ENCODE peak calls at places on chromosomes 5 and 9, in five cellular contexts. B is epithelial cell of esophagus, Y is fibroblast of lung, W is PC-3, H is AG09309. R is an unnamed sample.
A peak's percentile ranks its signal among the peaks of the same experiment; 100 is the strongest.

GRCh38 chr9:116377179-116377790 is 223.7 kb downstream of the PAPPA start:
- DNase-seq in B (peak; percentile 79), H (no peak), W (peak; percentile 65), Y (peak; percentile 69), R (peak; percentile 61)

GRCh38 chr5:161663431-161663830 is 22.1 kb upstream of the GABRA6 start:
- DNase-seq in Y (no peak), H (no peak), W (no peak), B (no peak), R (no peak)

GRCh38 chr5:80172067-80172690 is 83.7 kb downstream of the SERINC5 start:
- DNase-seq in H (no peak), Y (no peak), W (no peak), B (no peak), R (no peak)

GRCh38 chr5:78360674-78361225 is 333 bp downstream of the SCAMP1 start:
- DNase-seq in H (no peak), W (no peak), B (no peak), Y (no peak), R (no peak)

GRCh38 chr5:69414885-69415583 is at the start of gene MARVELD2:
- DNase-seq in B (peak; percentile 94), Y (peak; percentile 60), H (no peak), W (peak; percentile 90), R (peak; percentile 26)

GRCh38 chr9:136570191-136570845 is 24.5 kb upstream of the NOTCH1 start:
- DNase-seq in B (no peak), Y (no peak), H (no peak), W (no peak), R (no peak)

GRCh38 chr9:110691002-110691549 is 22.5 kb downstream of the MUSK start:
- DNase-seq in H (no peak), B (peak; percentile 41), W (peak; percentile 27), Y (peak; percentile 27), R (no peak)

GRCh38 chr5:172443441-172444109 is 10.8 kb downstream of the SH3PXD2B start:
- DNase-seq in H (peak; percentile 92), W (peak; percentile 95), B (peak; percentile 90), Y (peak; percentile 93), R (peak; percentile 84)

GRCh38 chr5:32390819-32391591 is 53.5 kb downstream of the ZFR start:
- DNase-seq in B (peak; percentile 65), W (no peak), Y (peak; percentile 94), H (peak; percentile 82), R (peak; percentile 41)

GRCh38 chr9:102445181-102445747 is 549.9 kb upstream of the CYLC2 start:
- DNase-seq in W (no peak), B (no peak), Y (no peak), H (no peak), R (no peak)

GRCh38 chr9:14027114-14027812 is 286.7 kb downstream of the NFIB start:
- DNase-seq in Y (no peak), W (peak; percentile 49), B (peak; percentile 18), H (no peak), R (no peak)

GRCh38 chr5:9479361-9479760 is 66.5 kb downstream of the SEMA5A start:
- DNase-seq in H (peak; percentile 89), B (peak; percentile 58), W (no peak), Y (no peak), R (no peak)

GRCh38 chr5:3512291-3512690 is 83.3 kb upstream of the IRX1 start:
- DNase-seq in H (no peak), B (no peak), Y (no peak), W (no peak), R (no peak)

GRCh38 chr5:172887735-172888134 is 53.7 kb downstream of the ERGIC1 start:
- DNase-seq in H (no peak), B (no peak), Y (peak; percentile 82), W (no peak), R (no peak)

GRCh38 chr9:95506692-95507455 is 9.9 kb downstream of the PTCH1 start:
- DNase-seq in Y (peak; percentile 61), B (peak; percentile 75), W (peak; percentile 25), H (no peak), R (no peak)
- TF ChIP-seq CTCF in Y (no peak), B (peak; percentile 5), W (no peak), H (no peak), R (no peak)

DNA sequence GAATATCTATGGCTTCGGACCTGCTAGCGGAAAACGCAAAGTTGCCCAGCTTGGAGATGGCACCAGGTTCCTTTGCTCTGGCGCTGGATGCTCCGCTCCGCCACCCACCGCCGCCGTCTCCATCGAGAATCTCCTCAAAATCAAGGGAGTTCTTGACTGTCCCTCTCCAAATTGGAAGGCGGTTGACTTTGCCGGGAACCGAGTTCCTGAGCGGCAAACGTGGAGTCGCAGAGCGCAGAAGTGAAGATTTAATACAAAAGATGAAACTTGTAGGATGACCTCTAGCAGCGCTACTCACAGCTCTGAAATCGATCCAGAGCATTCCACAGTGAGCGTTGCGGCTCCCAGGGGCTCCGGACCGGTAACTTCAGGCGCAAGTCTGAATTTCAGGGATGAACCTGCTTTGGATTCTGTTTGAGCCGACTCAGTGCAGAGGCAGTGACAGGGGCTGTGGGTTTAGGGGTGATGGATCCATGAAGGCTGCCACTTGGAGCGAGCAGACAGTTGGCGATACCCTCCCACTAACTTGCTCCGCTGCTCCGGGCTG is 1641.5 kb upstream of the C9orf72 start:
- DNase-seq in Y (no peak), W (no peak), B (peak; percentile 2), H (no peak), R (no peak)
- H3K4me3 ChIP-seq in Y (peak overlapping the region; percentile 14), W (peak overlapping the region; percentile 81), B (peak overlapping the region; percentile 37), H (no peak overlapping the region), R (peak overlapping the region; percentile 54)

GRCh38 chr5:178371362-178372090 is 138.9 kb upstream of the PHYKPL start:
- DNase-seq in B (no peak), W (no peak), Y (no peak), H (no peak), R (no peak)
- TF ChIP-seq CTCF in B (no peak), W (no peak), Y (no peak), H (no peak), R (no peak)

GRCh38 chr9:122372856-122373845 is 2.3 kb downstream of the PTGS1 start:
- DNase-seq in H (no peak), Y (no peak), B (no peak), W (no peak), R (no peak)

GRCh38 chr9:122371851-122372250 is 1.0 kb downstream of the PTGS1 start:
- DNase-seq in Y (no peak), H (no peak), W (no peak), B (no peak), R (no peak)

GRCh38 chr9:122368642-122369041 is 2.2 kb upstream of the PTGS1 start:
- DNase-seq in W (no peak), Y (no peak), B (no peak), H (no peak), R (no peak)

GRCh38 chr9:122370303-122370702 is 521 bp upstream of the PTGS1 start:
- DNase-seq in Y (no peak), W (no peak), H (no peak), B (no peak), R (no peak)

DNA sequence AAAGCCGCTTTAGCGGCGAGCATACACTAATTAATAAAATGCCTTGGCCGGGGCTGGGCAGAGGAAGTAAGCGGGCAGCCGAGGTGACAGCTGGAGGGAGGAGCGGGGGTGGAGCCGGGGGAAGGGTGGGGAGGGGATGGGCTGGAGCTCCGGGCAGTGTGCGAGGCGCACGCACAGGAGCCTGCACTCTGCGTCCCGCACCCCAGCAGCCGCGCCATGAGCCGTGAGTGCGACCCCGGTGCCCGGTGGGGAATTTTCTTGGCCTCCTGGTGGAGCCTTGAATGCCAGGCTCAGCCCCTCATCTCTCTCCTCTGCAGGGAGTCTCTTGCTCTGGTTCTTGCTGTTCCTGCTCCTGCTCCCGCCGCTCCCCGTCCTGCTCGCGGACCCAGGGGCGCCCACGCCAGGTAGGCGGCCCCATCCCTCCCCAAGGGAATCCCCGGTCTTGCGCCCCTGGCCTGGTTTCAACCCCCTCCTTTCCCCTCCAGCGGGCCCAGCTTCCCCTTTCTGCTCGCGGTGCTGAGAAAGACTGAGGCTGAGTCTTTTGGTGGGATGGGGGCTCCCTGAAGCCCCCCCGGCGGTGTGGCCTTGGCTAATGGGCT is at the start of gene PTGS1:
- DNase-seq in H (no peak), W (no peak), B (peak; percentile 53), Y (peak; percentile 40), R (no peak)
- H3K4me3 ChIP-seq in H (peak within 1 kb of the TSS; percentile 59), W (peak within 1 kb of the TSS; percentile 50), B (peak within 1 kb of the TSS; percentile 33), Y (peak within 1 kb of the TSS; percentile 57), R (peak within 1 kb of the TSS; percentile 21)

GRCh38 chr9:20608582-20608981 is 13.7 kb downstream of the MLLT3 start:
- DNase-seq in Y (no peak), H (no peak), W (no peak), B (no peak), R (no peak)

GRCh38 chr9:20606637-20607036 is 15.7 kb downstream of the MLLT3 start:
- DNase-seq in W (no peak), H (no peak), Y (no peak), B (no peak), R (no peak)

GRCh38 chr9:20614602-20615216 is 7.6 kb downstream of the MLLT3 start:
- DNase-seq in B (no peak), W (no peak), Y (no peak), H (no peak), R (no peak)

GRCh38 chr9:20616808-20617207 is 5.5 kb downstream of the MLLT3 start:
- DNase-seq in H (no peak), Y (no peak), W (no peak), B (no peak), R (no peak)

GRCh38 chr9:20611751-20612287 is 10.5 kb downstream of the MLLT3 start:
- DNase-seq in B (peak; percentile 77), H (no peak), W (peak; percentile 74), Y (peak; percentile 88), R (no peak)
- TF ChIP-seq CTCF in B (peak; percentile 48), H (peak; percentile 30), W (peak; percentile 55), Y (peak; percentile 32), R (peak; percentile 29)

GRCh38 chr9:124205686-124206352 is 51.9 kb upstream of the NEK6 start:
- DNase-seq in B (no peak), H (no peak), W (no peak), Y (no peak), R (no peak)

GRCh38 chr9:124208571-124208970 is 49.2 kb upstream of the NEK6 start:
- DNase-seq in W (no peak), Y (no peak), H (no peak), B (no peak), R (no peak)

GRCh38 chr9:124209279-124209678 is 48.5 kb upstream of the NEK6 start:
- DNase-seq in B (no peak), H (no peak), Y (no peak), W (no peak), R (no peak)

GRCh38 chr9:124203818-124204217 is 53.9 kb upstream of the NEK6 start:
- DNase-seq in B (no peak), H (no peak), Y (no peak), W (no peak), R (no peak)

GRCh38 chr9:124206391-124206790 is 51.4 kb upstream of the NEK6 start:
- DNase-seq in B (no peak), W (no peak), Y (no peak), H (no peak), R (no peak)
- H3K4me3 ChIP-seq in B (no peak overlapping the region), W (no peak overlapping the region), Y (no peak overlapping the region), H (no peak overlapping the region), R (no peak overlapping the region)

R was measured in kidney epithelial cell.